ENCODE peak calls at places on chromosomes 11 and 22, in four cellular contexts. V is ovary, G is stomach, M is lower leg skin. F is an unnamed sample.

GRCh38 chr11:115674176-115674575 is 170.0 kb upstream of the CADM1 start:
- DNase-seq in V (no peak), G (no peak), M (no peak), F (no peak)

GRCh38 chr11:42827845-42828244 is 484.0 kb upstream of the API5 start:
- DNase-seq in V (no peak), G (no peak), M (no peak), F (no peak)

GRCh38 chr22:37295213-37295886 is 13.0 kb downstream of the CYTH4 start:
- DNase-seq in V (no peak), G (no peak), M (no peak), F (no peak)

GRCh38 chr11:134561348-134561720 is 149.3 kb upstream of the B3GAT1 start:
- DNase-seq in V (no peak), G (no peak), M (no peak), F (no peak)

GRCh38 chr22:46432164-46433068 is 96.9 kb downstream of the TRMU start:
- DNase-seq in V (no peak), G (peak; percentile 66), M (no peak), F (no peak)

GRCh38 chr11:3091846-3092602 is 34.8 kb upstream of the CARS1 start:
- DNase-seq in V (peak; percentile 41), G (peak; percentile 74), M (no peak), F (peak; percentile 89)

GRCh38 chr11:117226388-117227385 is 5.2 kb downstream of the PCSK7 start:
- DNase-seq in V (no peak), G (peak; percentile 53), M (no peak), F (peak; percentile 49)

GRCh38 chr22:50304528-50305392 is 2.7 kb downstream of the PLXNB2 start:
- DNase-seq in V (no peak), G (peak; percentile 88), M (no peak), F (no peak)

GRCh38 chr22:37896181-37896592 is 9.9 kb upstream of the MICALL1 start:
- DNase-seq in V (no peak), G (peak; percentile 42), M (no peak), F (no peak)

GRCh38 chr11:126405906-126406305 is 50.4 kb downstream of the ST3GAL4 start:
- DNase-seq in V (no peak), G (no peak), M (no peak), F (no peak)

GRCh38 chr11:114077482-114078305 is 18.2 kb downstream of the ZBTB16 start:
- DNase-seq in V (no peak), G (no peak), M (no peak), F (no peak)

GRCh38 chr11:106697058-106697457 is 321.2 kb downstream of the GUCY1A2 start:
- DNase-seq in V (no peak), G (no peak), M (no peak), F (no peak)

GRCh38 chr11:1308745-1309497 is 511 bp downstream of the TOLLIP start:
- DNase-seq in V (no peak), G (no peak), M (no peak), F (peak; percentile 72)

GRCh38 chr22:34395370-34395769 is 475.1 kb upstream of the LARGE1 start:
- DNase-seq in V (no peak), G (no peak), M (no peak), F (no peak)

GRCh38 chr11:72629266-72629665 is 45.0 kb downstream of the PDE2A start:
- DNase-seq in V (no peak), G (no peak), M (no peak), F (peak; percentile 53)

GRCh38 chr11:12330491-12331231 is 46.7 kb upstream of the PARVA start:
- DNase-seq in V (no peak), G (no peak), M (no peak), F (no peak)

GRCh38 chr11:44555031-44555800 is 10.2 kb upstream of the CD82 start:
- DNase-seq in V (no peak), G (no peak), M (no peak), F (no peak)

GRCh38 chr22:46748948-46749681 is 11.1 kb upstream of the CERK start:
- DNase-seq in V (no peak), G (no peak), M (no peak), F (no peak)

GRCh38 chr22:19722175-19722914 is 994 bp upstream of the GP1BB start:
- DNase-seq in V (no peak), G (no peak), M (no peak), F (no peak)

GRCh38 chr22:21457023-21457787 is 10.0 kb upstream of the TMEM191C start:
- DNase-seq in V (no peak), G (no peak), M (peak; percentile 6), F (no peak)

GRCh38 chr22:46781291-46781690 is 18.8 kb downstream of the TBC1D22A start:
- DNase-seq in V (no peak), G (no peak), M (no peak), F (no peak)

GRCh38 chr22:50012201-50013181 is at the start of gene IL17REL:
- DNase-seq in V (no peak), G (peak; percentile 55), M (no peak), F (no peak)

GRCh38 chr11:19553683-19554333 is 158.8 kb upstream of the NAV2 start:
- DNase-seq in V (peak; percentile 52), G (peak; percentile 89), M (peak; percentile 71), F (peak; percentile 64)

GRCh38 chr22:30224161-30224857 is 22.2 kb downstream of the LIF start:
- DNase-seq in V (no peak), G (no peak), M (no peak), F (no peak)

GRCh38 chr11:76783901-76784813 is 1.0 kb downstream of the TSKU start:
- DNase-seq in V (peak; percentile 88), G (peak; percentile 56), M (no peak), F (peak; percentile 79)

GRCh38 chr11:69157156-69157821 is 1.6 kb downstream of the SMIM38 start:
- DNase-seq in V (no peak), G (no peak), M (no peak), F (no peak)

GRCh38 chr11:62241095-62241494 is 944 bp upstream of the SCGB1D2 start:
- DNase-seq in V (no peak), G (no peak), M (no peak), F (no peak)

GRCh38 chr11:122727101-122727929 is 71.8 kb downstream of the UBASH3B start:
- DNase-seq in V (no peak), G (no peak), M (no peak), F (no peak)

GRCh38 chr11:65420506-65421203 is 1.9 kb upstream of the NEAT1 start:
- DNase-seq in V (no peak), G (peak; percentile 21), M (no peak), F (no peak)

GRCh38 chr11:65419460-65419772 is 3.2 kb upstream of the NEAT1 start:
- DNase-seq in V (no peak), G (no peak), M (no peak), F (no peak)

GRCh38 chr11:65421204-65422103 is 1.1 kb upstream of the NEAT1 start:
- DNase-seq in V (peak; percentile 90), G (peak; percentile 94), M (peak; percentile 98), F (peak; percentile 40)

GRCh38 chr11:65418681-65419459 is 3.7 kb upstream of the NEAT1 start:
- DNase-seq in V (peak; percentile 97), G (peak; percentile 96), M (peak; percentile 96), F (peak; percentile 61)

DNA sequence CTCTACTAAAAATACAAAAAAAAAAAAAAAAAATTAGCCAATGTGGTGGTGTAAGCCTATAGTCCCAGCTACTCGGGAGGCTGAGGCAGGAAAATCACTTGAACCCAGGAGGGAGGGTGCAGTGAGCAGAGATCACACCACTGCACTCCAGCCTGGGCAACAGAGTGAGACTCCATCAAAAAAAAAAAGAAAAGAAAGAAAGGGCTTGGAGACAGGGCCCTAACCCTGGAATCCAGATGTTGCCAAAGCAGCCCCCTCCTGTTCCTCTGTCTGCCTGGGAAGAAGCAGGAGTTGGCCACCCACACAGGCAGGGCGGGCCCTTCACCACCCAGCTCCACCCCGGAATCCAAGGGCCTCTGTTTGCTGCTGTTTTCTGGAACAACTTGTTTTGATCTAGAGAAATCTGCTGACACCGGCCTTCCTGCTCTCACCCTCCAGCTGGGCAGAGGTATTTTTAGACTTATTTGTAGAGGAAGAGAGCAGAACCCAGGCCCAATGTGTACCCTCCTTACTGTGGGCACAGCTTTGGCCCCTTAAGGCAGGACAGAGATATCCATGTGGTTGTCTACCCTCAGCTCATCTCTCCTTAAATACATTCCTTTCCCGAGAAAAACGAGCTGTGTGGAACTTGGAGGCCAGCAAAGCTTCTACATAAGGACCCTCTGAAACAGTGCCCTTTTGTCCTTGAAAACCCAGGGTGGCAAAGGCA is 2.7 kb upstream of the NEAT1 start:
- DNase-seq in V (peak; percentile 89), G (peak; percentile 95), M (peak; percentile 97), F (peak; percentile 30)
- TF ChIP-seq POLR2A in V (peak; percentile 31), G (peak; percentile 40), M (no peak), F (no peak)

DNA sequence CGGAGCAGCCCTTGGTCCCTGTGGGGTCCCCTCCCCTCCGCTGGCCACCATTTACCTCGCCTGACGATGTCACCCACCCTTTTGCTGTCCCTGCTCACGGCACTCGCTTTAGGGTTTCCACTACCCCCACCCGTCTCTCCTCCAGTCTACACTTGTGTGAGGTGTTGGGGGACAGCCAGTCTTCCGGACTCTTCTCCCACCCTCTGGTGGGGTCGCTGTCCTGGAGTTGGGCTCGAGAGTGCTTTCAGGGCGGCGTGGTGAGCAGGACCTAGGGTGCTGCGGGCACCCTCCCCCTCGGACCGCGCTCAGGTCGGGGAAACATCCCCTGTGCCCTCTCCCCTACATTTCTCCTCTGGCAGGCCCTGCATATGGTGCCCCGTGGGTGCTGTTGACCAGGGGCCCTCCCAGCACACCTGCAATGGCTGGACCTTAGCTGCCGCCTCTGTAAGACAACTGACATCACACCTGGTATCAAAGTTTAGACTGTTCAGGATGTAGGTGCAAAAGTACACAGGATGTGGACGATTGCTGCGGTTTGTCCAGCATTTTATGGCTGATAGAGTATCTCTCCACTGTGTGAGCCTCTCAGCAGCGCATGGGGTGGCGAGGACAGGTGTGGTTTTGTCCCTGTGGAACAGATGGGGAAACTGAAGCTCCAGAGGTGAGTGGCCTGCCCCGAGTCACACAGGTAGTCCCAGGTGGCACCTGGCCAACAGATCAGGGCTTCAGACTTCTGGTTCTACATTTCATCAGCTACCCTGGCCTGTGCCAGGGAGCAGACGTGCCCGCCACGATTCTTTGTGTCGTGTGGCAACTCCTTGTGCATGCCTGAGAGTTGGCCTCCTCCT is 1.1 kb downstream of the GRK2 start:
- DNase-seq in V (no peak), G (peak; percentile 76), M (no peak), F (no peak)
- TF ChIP-seq POLR2A in V (no peak), G (no peak), M (no peak), F (no peak)

GRCh38 chr11:64810271-64810890 is at the start of gene MEN1:
- DNase-seq in V (peak; percentile 94), G (peak; percentile 97), M (peak; percentile 95), F (peak; percentile 99)
- TF ChIP-seq POLR2A in V (peak; percentile 38), G (peak; percentile 55), M (no peak), F (peak; percentile 84)

GRCh38 chr11:118251858-118252652 is at the start of gene MPZL3:
- DNase-seq in V (peak; percentile 43), G (peak; percentile 93), M (peak; percentile 89), F (peak; percentile 20)
- TF ChIP-seq POLR2A in V (no peak), G (no peak), M (no peak), F (no peak)

GRCh38 chr11:48019597-48019996 is 39.2 kb downstream of the PTPRJ start:
- DNase-seq in V (no peak), G (peak; percentile 45), M (no peak), F (no peak)
- TF ChIP-seq POLR2A in V (no peak), G (no peak), M (no peak), F (no peak)

GRCh38 chr22:23804781-23805291 is 18.1 kb downstream of the SMARCB1 start:
- DNase-seq in V (peak; percentile 35), G (no peak), M (no peak), F (no peak)
- TF ChIP-seq POLR2A in V (no peak), G (no peak), M (no peak), F (no peak)

F was measured in H54.